ENCODE peak calls at places on chromosome 11, in eight cellular contexts. L is LoVo; Z is activated CD4-positive, CD25-positive, alpha-beta regulatory T cell; N is NCI-H1436 treated with DMSO at 0.1 percent for 48 hours; H is immature natural killer cell; M is OCI-LY7; T is lung; U is H54. P is an unnamed sample.

GRCh38 chr11:65711785-65712632 is at the start of gene KAT5:
- DNase-seq in H (peak), M (peak), N (peak), L (peak), Z (peak), U (peak), T (peak), P (peak)

GRCh38 chr11:9142732-9143131 is 51.3 kb upstream of the SCUBE2 start:
- DNase-seq in U (no peak), M (no peak), H (no peak), L (no peak), T (no peak), Z (no peak), N (no peak), P (no peak)

GRCh38 chr11:82680252-82680651 is 53.4 kb downstream of the FAM181B start:
- DNase-seq in M (no peak), T (no peak), L (peak), U (no peak), N (no peak), H (no peak), Z (no peak), P (no peak)

GRCh38 chr11:122751298-122752070 is 86.8 kb upstream of the CRTAM start:
- DNase-seq in U (no peak), N (no peak), M (no peak), T (no peak), Z (no peak), H (no peak), L (no peak), P (peak)

GRCh38 chr11:539971-540481 is 2.7 kb downstream of the LRRC56 start:
- DNase-seq in M (no peak), H (no peak), U (no peak), N (no peak), L (no peak), Z (no peak), T (no peak), P (no peak)

GRCh38 chr11:110431212-110432073 is 1.7 kb downstream of the FDX1 start:
- DNase-seq in L (peak), Z (no peak), N (no peak), T (no peak), H (no peak), M (peak), U (no peak), P (peak)

GRCh38 chr11:107591446-107592236 is 694 bp downstream of the ELMOD1 start:
- DNase-seq in L (no peak), H (no peak), M (no peak), U (no peak), N (no peak), T (no peak), Z (no peak), P (peak)

GRCh38 chr11:76837696-76838421 is 22.9 kb upstream of the ACER3 start:
- DNase-seq in M (no peak), H (no peak), N (no peak), T (no peak), U (no peak), L (no peak), Z (no peak), P (no peak)

GRCh38 chr11:66915866-66916265 is 42.3 kb downstream of the PC start:
- DNase-seq in N (no peak), M (no peak), H (no peak), Z (no peak), T (no peak), L (no peak), U (no peak), P (no peak)

GRCh38 chr11:60942970-60943565 is 8.9 kb downstream of the SLC15A3 start:
- DNase-seq in M (no peak), U (no peak), T (peak), H (no peak), N (peak), L (no peak), Z (no peak), P (no peak)

GRCh38 chr11:119352857-119353260 is 6.4 kb upstream of the MFRP start:
- DNase-seq in M (no peak), U (no peak), H (no peak), L (no peak), T (no peak), Z (no peak), N (peak), P (no peak)

GRCh38 chr11:73295259-73295995 is 12.6 kb upstream of the ARHGEF17 start:
- DNase-seq in T (peak), L (peak), H (peak), Z (peak), M (peak), U (peak), N (no peak), P (peak)

GRCh38 chr11:12863605-12864121 is 145.5 kb upstream of the RASSF10 start:
- DNase-seq in T (no peak), H (no peak), M (no peak), Z (no peak), L (no peak), N (no peak), U (no peak), P (no peak)

GRCh38 chr11:65572356-65573043 is at the start of gene FAM89B:
- DNase-seq in L (peak), T (peak), N (no peak), M (peak), H (peak), U (no peak), Z (peak), P (peak)

GRCh38 chr11:77130763-77131513 is 2.9 kb downstream of the MYO7A start:
- DNase-seq in U (no peak), M (no peak), L (no peak), N (no peak), T (no peak), H (no peak), Z (no peak), P (no peak)

GRCh38 chr11:5267033-5267563 is 2.6 kb downstream of the HBE1 start:
- DNase-seq in Z (no peak), U (no peak), L (no peak), T (no peak), H (no peak), N (no peak), M (no peak), P (no peak)

GRCh38 chr11:84290647-84291046 is 1004.5 kb upstream of the CCDC90B start:
- DNase-seq in L (no peak), U (no peak), M (no peak), T (no peak), Z (no peak), N (no peak), H (no peak), P (peak)

GRCh38 chr11:121299417-121299816 is 6.8 kb downstream of the SC5D start:
- DNase-seq in H (no peak), Z (no peak), N (no peak), U (no peak), T (no peak), L (no peak), M (no peak), P (no peak)

GRCh38 chr11:95014184-95014821 is 10.8 kb upstream of the KDM4E start:
- DNase-seq in N (no peak), T (no peak), M (no peak), U (no peak), L (no peak), Z (no peak), H (no peak), P (no peak)

GRCh38 chr11:116312560-116313340 is 460.0 kb downstream of the BUD13 start:
- DNase-seq in H (no peak), U (no peak), Z (no peak), L (peak), M (no peak), N (no peak), T (peak), P (peak)

GRCh38 chr11:124872280-124872679 is 7.0 kb downstream of the ROBO3 start:
- DNase-seq in M (no peak), H (no peak), T (no peak), Z (no peak), U (no peak), L (no peak), N (no peak), P (no peak)

GRCh38 chr11:92046103-92046502 is 178.5 kb upstream of the FAT3 start:
- DNase-seq in H (no peak), U (no peak), M (no peak), L (no peak), Z (no peak), N (no peak), T (no peak), P (no peak)

GRCh38 chr11:96161271-96162089 is 181.5 kb downstream of the MAML2 start:
- DNase-seq in U (no peak), N (no peak), T (no peak), M (no peak), Z (no peak), L (no peak), H (no peak), P (peak)

GRCh38 chr11:73493838-73494598 is 103.9 kb downstream of the FAM168A start:
- DNase-seq in U (peak), Z (no peak), N (no peak), L (peak), H (no peak), M (no peak), T (no peak), P (peak)

GRCh38 chr11:95916049-95916448 is 7.9 kb downstream of the MTMR2 start:
- DNase-seq in T (no peak), U (no peak), N (no peak), H (no peak), Z (no peak), L (no peak), M (no peak), P (no peak)

GRCh38 chr11:57459112-57460016 is 964 bp upstream of the RTN4RL2 start:
- DNase-seq in Z (no peak), H (no peak), L (no peak), T (no peak), M (peak), N (no peak), U (no peak), P (peak)

GRCh38 chr11:45817191-45817590 is 12.2 kb downstream of the SLC35C1 start:
- DNase-seq in M (peak), N (no peak), H (no peak), U (no peak), T (no peak), Z (no peak), L (no peak), P (no peak)

GRCh38 chr11:61837411-61838005 is 9.4 kb downstream of the FADS2 start:
- DNase-seq in M (no peak), L (no peak), N (no peak), T (no peak), H (no peak), Z (no peak), U (no peak), P (no peak)

GRCh38 chr11:74011360-74012071 is 2.6 kb upstream of the UCP3 start:
- DNase-seq in N (no peak), U (no peak), H (no peak), L (no peak), T (no peak), M (no peak), Z (no peak), P (peak)

GRCh38 chr11:30172872-30173271 is 57.9 kb upstream of the FSHB start:
- DNase-seq in L (no peak), T (no peak), H (no peak), N (no peak), Z (no peak), U (no peak), M (no peak), P (no peak)

GRCh38 chr11:129998107-129998506 is 4.5 kb downstream of the PRDM10 start:
- DNase-seq in L (no peak), M (no peak), H (no peak), Z (no peak), N (no peak), T (no peak), U (no peak), P (no peak)

GRCh38 chr11:87967459-87967858 is 207.8 kb downstream of the RAB38 start:
- DNase-seq in Z (no peak), T (no peak), H (no peak), U (no peak), M (no peak), N (no peak), L (no peak), P (no peak)

GRCh38 chr11:67045314-67045713 is 11.3 kb upstream of the RHOD start:
- DNase-seq in T (no peak), H (no peak), M (no peak), Z (no peak), N (peak), U (peak), L (no peak), P (peak)

GRCh38 chr11:62593434-62594044 is 2.2 kb upstream of the TUT1 start:
- DNase-seq in L (peak), M (peak), H (peak), Z (peak), T (peak), N (no peak), U (peak), P (peak)

GRCh38 chr11:6667733-6668374 is 12.2 kb upstream of the DCHS1 start:
- DNase-seq in H (peak), T (no peak), Z (no peak), N (no peak), L (peak), M (peak), U (no peak), P (peak)

GRCh38 chr11:130945945-130946344 is 29.7 kb upstream of the SNX19 start:
- DNase-seq in N (no peak), T (peak), Z (no peak), M (no peak), U (no peak), H (no peak), L (no peak), P (peak)

GRCh38 chr11:72828081-72828567 is 13.9 kb downstream of the ATG16L2 start:
- DNase-seq in L (no peak), M (no peak), N (no peak), U (peak), T (no peak), H (no peak), Z (no peak), P (peak)